ENCODE peak calls at places on chromosomes 7 and 10, in eight cellular contexts. Q is cardiac muscle cell, E is IMR-90, H is upper lobe of right lung, C is transverse colon, R is neural crest cell, M is progenitor cell of endocrine pancreas, G is fibroblast of the aortic adventitia. W is an unnamed sample.

GRCh38 chr7:130303551-130303950 is 10.6 kb downstream of the CPA4 start:
- DNase-seq in Q (no peak), E (no peak), H (no peak), C (no peak), R (no peak), M (no peak), G (no peak), W (no peak)

GRCh38 chr7:158257516-158258410 is 329.9 kb downstream of the PTPRN2 start:
- DNase-seq in Q (no peak), E (no peak), H (peak; percentile 54), C (no peak), R (no peak), M (no peak), G (no peak), W (no peak)

GRCh38 chr7:117489911-117490310 is 10.1 kb downstream of the CFTR start:
- DNase-seq in Q (no peak), E (no peak), H (no peak), C (no peak), R (no peak), M (no peak), G (no peak), W (no peak)

GRCh38 chr10:43202224-43202656 is 64.0 kb downstream of the CSGALNACT2 start:
- DNase-seq in Q (peak; percentile 51), E (no peak), H (peak; percentile 79), C (peak; percentile 34), R (peak; percentile 45), M (no peak), G (no peak), W (peak; percentile 26)

GRCh38 chr10:45555789-45556188 is 116.8 kb downstream of the ZFAND4 start:
- DNase-seq in Q (no peak), E (peak; percentile 18), H (no peak), C (no peak), R (no peak), M (no peak), G (peak; percentile 47), W (no peak)

GRCh38 chr10:111200505-111201186 is 123.8 kb downstream of the ADRA2A start:
- DNase-seq in Q (no peak), E (no peak), H (no peak), C (peak; percentile 30), R (no peak), M (no peak), G (no peak), W (no peak)

GRCh38 chr7:95993420-95993819 is 221.1 kb downstream of the DYNC1I1 start:
- DNase-seq in Q (no peak), E (no peak), H (no peak), C (no peak), R (no peak), M (no peak), G (no peak), W (no peak)

GRCh38 chr7:28103984-28104628 is 76.5 kb downstream of the JAZF1 start:
- DNase-seq in Q (no peak), E (no peak), H (no peak), C (no peak), R (no peak), M (no peak), G (peak; percentile 23), W (peak; percentile 36)

GRCh38 chr7:117229350-117229749 is 93.5 kb downstream of the WNT2 start:
- DNase-seq in Q (peak; percentile 23), E (peak; percentile 93), H (no peak), C (no peak), R (no peak), M (no peak), G (peak; percentile 45), W (no peak)

GRCh38 chr7:65477326-65477725 is 103.7 kb downstream of the ZNF92 start:
- DNase-seq in Q (peak; percentile 35), E (peak; percentile 5), H (no peak), C (no peak), R (peak; percentile 21), M (no peak), G (no peak), W (no peak)

GRCh38 chr7:223118-223800 is 30.9 kb downstream of the FAM20C start:
- DNase-seq in Q (no peak), E (peak; percentile 27), H (no peak), C (no peak), R (no peak), M (no peak), G (no peak), W (no peak)

GRCh38 chr10:31770307-31770902 is 158.2 kb downstream of the ARHGAP12 start:
- DNase-seq in Q (peak; percentile 56), E (no peak), H (peak; percentile 74), C (peak; percentile 55), R (no peak), M (no peak), G (no peak), W (peak; percentile 61)

GRCh38 chr10:25725917-25726716 is 207.9 kb upstream of the MYO3A start:
- DNase-seq in Q (peak; percentile 83), E (peak; percentile 33), H (no peak), C (no peak), R (peak; percentile 44), M (no peak), G (peak; percentile 69), W (no peak)

GRCh38 chr7:67512481-67512880 is 515.8 kb downstream of the TYW1 start:
- DNase-seq in Q (no peak), E (no peak), H (no peak), C (no peak), R (no peak), M (no peak), G (no peak), W (no peak)

DNA sequence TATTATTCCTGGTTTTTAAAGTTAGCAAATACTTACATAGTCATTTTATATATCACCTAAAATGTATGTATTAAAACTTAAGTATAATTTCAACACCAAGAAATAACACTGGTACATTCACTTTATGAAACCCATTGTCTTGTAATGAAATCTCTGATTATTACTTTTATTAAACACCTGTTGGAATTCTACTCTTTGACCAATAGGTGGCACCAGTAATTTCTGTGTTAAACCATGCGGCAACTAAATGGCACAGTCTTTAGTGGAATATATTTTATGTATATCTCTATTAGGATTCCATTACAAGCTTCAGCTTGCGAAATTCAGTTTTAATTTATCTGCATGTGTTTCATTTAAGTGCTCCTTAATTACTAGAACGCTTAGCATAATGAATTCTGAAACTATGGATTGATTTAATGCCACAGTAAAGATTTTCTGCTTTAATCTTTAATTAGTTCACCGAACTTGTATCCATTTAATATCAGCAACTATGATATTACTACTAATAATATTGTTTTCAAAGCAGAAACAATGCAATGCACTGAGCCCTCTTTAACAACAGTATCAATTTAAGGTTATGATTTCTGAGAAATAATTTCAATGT is 181.3 kb downstream of the MAGI2 start:
- DNase-seq in Q (peak; percentile 53), E (peak; percentile 70), H (no peak), C (no peak), R (no peak), M (no peak), G (peak; percentile 74), W (no peak)
- TF ChIP-seq CTCF in Q (peak; percentile 60), E (peak; percentile 66), H (peak; percentile 68), C (peak; percentile 64), R (peak; percentile 76), M (peak; percentile 72), G (peak; percentile 63), W (no peak)

GRCh38 chr7:16471933-16472332 is 6.4 kb upstream of the SOSTDC1 start:
- DNase-seq in Q (no peak), E (no peak), H (no peak), C (no peak), R (no peak), M (no peak), G (no peak), W (no peak)
- TF ChIP-seq CTCF in Q (no peak), E (no peak), H (no peak), C (no peak), R (no peak), M (no peak), G (no peak), W (no peak)

GRCh38 chr10:63722537-63722936 is 201.3 kb downstream of the REEP3 start:
- DNase-seq in Q (no peak), E (peak; percentile 64), H (no peak), C (no peak), R (no peak), M (no peak), G (peak; percentile 86), W (no peak)

GRCh38 chr10:63723741-63724140 is 202.5 kb downstream of the REEP3 start:
- DNase-seq in Q (no peak), E (no peak), H (no peak), C (no peak), R (no peak), M (no peak), G (no peak), W (no peak)

GRCh38 chr10:63726883-63727282 is 205.7 kb downstream of the REEP3 start:
- DNase-seq in Q (no peak), E (no peak), H (no peak), C (no peak), R (no peak), M (no peak), G (no peak), W (no peak)

GRCh38 chr10:63723320-63723719 is 202.1 kb downstream of the REEP3 start:
- DNase-seq in Q (no peak), E (no peak), H (no peak), C (no peak), R (no peak), M (no peak), G (no peak), W (no peak)

DNA sequence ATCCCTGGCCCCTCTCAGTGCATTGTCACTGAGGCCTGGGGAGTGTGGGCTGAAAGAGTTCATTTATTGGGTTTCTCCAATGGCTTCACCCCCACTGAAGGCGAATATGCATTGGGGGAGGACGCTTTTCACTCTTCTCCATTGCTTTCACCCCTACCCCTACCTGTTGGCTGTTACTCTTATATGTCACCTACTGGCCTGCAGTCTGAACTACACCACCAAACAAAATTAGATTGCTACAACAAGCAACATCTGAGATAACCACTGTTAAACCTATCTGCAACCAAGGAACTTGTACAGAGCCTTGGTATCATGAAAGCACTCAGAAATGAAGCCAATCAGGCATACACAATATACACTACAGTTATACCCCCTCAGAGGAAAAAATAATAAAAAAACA is 203.7 kb downstream of the REEP3 start:
- DNase-seq in Q (no peak), E (no peak), H (no peak), C (no peak), R (no peak), M (no peak), G (no peak), W (no peak)
- TF ChIP-seq CTCF in Q (no peak), E (no peak), H (no peak), C (no peak), R (peak; percentile 28), M (peak; percentile 9), G (peak; percentile 0), W (no peak)

DNA sequence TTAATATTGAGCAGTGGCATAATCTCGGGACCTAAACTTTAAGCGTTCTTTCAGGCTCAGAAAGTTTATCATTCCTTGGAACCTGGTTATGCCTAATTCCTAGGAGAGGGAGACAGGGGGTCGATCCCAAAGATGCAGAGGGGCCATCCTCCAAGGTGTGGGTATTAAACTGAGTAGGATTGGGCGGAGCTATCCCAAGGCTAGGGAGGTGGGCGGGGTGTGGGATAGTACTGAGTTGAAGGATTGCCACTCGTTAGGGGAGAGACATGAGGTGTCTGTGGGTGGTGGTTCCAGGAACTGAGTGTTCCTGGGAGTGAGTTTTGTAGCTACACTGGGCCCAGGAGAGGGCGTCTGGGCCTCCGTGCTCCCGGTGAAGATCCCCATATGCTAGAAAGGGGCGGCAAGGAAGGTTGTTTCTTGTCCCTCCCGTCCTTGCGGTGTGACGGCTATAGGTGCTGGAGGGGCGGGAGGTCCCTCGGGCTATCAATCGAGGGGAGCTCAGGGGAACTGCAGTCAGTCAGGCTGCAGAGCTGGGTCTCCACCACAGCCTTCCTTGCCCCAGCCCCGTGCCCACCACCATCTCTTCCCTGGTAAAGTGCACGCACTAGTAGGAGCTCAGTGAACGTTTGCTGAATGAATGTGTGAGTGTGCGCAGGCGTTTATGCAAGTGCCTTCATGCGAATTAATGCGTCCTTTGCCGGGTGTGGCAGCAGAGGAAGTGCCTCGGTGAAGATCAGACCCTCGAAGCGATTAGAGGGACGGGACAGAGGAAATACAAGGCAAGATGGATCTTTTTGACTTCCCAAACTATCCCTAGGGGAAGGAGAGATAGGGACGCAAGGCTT is 3.0 kb upstream of the HMX2 start:
- DNase-seq in Q (no peak), E (no peak), H (no peak), C (no peak), R (no peak), M (no peak), G (no peak), W (no peak)
- TF ChIP-seq CTCF in Q (peak; percentile 12), E (no peak), H (no peak), C (no peak), R (no peak), M (no peak), G (peak; percentile 17), W (no peak)

W was measured in stomach.